ENCODE peak calls at places on chromosomes 5 and 9, in four cellular contexts. S is MM.1S; P is DMS153; C is activated naive CD4-positive, alpha-beta T cell. Q is an unnamed sample.

GRCh38 chr5:93886917-93887361 is 145.5 kb upstream of the POU5F2 start:
- DNase-seq in S (peak), P (no peak), C (no peak), Q (no peak)

GRCh38 chr9:13410566-13411031 is 131.1 kb upstream of the MPDZ start:
- DNase-seq in S (no peak), P (no peak), C (no peak), Q (no peak)

GRCh38 chr9:33081128-33081851 is 4.8 kb upstream of the SMU1 start:
- DNase-seq in S (peak), P (peak), C (no peak), Q (peak)

GRCh38 chr5:181217805-181218065 is 5.3 kb upstream of the TRIM41 start:
- DNase-seq in S (peak), P (no peak), C (no peak), Q (no peak)

GRCh38 chr5:138663009-138663408 is 87.8 kb upstream of the HSPA9 start:
- DNase-seq in S (no peak), P (no peak), C (no peak), Q (no peak)

GRCh38 chr5:177995691-177996595 is at the start of gene PROP1:
- DNase-seq in S (no peak), P (no peak), C (no peak), Q (no peak)

GRCh38 chr5:133294380-133294779 is 242.6 kb downstream of the HSPA4 start:
- DNase-seq in S (no peak), P (peak), C (no peak), Q (no peak)

GRCh38 chr5:149133795-149134777 is 7.2 kb upstream of the ABLIM3 start:
- DNase-seq in S (no peak), P (no peak), C (no peak), Q (no peak)

GRCh38 chr9:69412741-69413150 is 87.7 kb downstream of the ENTREP1 start:
- DNase-seq in S (no peak), P (no peak), C (no peak), Q (peak)

GRCh38 chr9:2125909-2126308 is 110.8 kb downstream of the SMARCA2 start:
- DNase-seq in S (peak), P (no peak), C (no peak), Q (no peak)

GRCh38 chr5:154467655-154468354 is 10.2 kb downstream of the HAND1 start:
- DNase-seq in S (peak), P (no peak), C (peak), Q (no peak)

GRCh38 chr5:159342838-159343237 is 12.6 kb upstream of the IL12B start:
- DNase-seq in S (no peak), P (no peak), C (no peak), Q (no peak)

GRCh38 chr9:89363921-89364663 is 45.8 kb downstream of the SECISBP2 start:
- DNase-seq in S (no peak), P (no peak), C (no peak), Q (no peak)

GRCh38 chr5:175809531-175810121 is 61.8 kb upstream of the CPLX2 start:
- DNase-seq in S (no peak), P (no peak), C (no peak), Q (no peak)

GRCh38 chr5:55885359-55885758 is 34.2 kb downstream of the IL31RA start:
- DNase-seq in S (no peak), P (no peak), C (no peak), Q (no peak)

GRCh38 chr5:180692426-180692825 is 43.0 kb upstream of the FLT4 start:
- DNase-seq in S (no peak), P (no peak), C (no peak), Q (no peak)

GRCh38 chr5:27313549-27313948 is 275.2 kb upstream of the CDH9 start:
- DNase-seq in S (no peak), P (no peak), C (no peak), Q (no peak)

GRCh38 chr9:8825600-8826147 is 1026.1 kb upstream of the DMAC1 start:
- DNase-seq in S (peak), P (no peak), C (no peak), Q (no peak)

GRCh38 chr5:77389746-77390145 is 102.4 kb downstream of the WDR41 start:
- DNase-seq in S (no peak), P (no peak), C (no peak), Q (no peak)

GRCh38 chr9:133050142-133050541 is 11.6 kb upstream of the CEL start:
- DNase-seq in S (no peak), P (no peak), C (no peak), Q (no peak)

GRCh38 chr5:178625679-178626483 is 969 bp downstream of the CLK4 start:
- DNase-seq in S (peak), P (no peak), C (no peak), Q (no peak)

GRCh38 chr5:60507687-60508086 is 192.3 kb downstream of the DEPDC1B start:
- DNase-seq in S (no peak), P (no peak), C (no peak), Q (no peak)

GRCh38 chr9:95726756-95727155 is 148.7 kb upstream of the ERCC6L2 start:
- DNase-seq in S (peak), P (no peak), C (no peak), Q (no peak)

GRCh38 chr5:176392526-176392925 is 4.0 kb downstream of the HIGD2A start:
- DNase-seq in S (no peak), P (no peak), C (no peak), Q (no peak)

GRCh38 chr5:81313686-81314085 is 12.3 kb downstream of the ZCCHC9 start:
- DNase-seq in S (no peak), P (no peak), C (no peak), Q (no peak)

GRCh38 chr9:138100711-138101349 is 223.2 kb downstream of the CACNA1B start:
- DNase-seq in S (no peak), P (no peak), C (no peak), Q (no peak)

GRCh38 chr9:92650296-92650695 is 19.6 kb downstream of the IPPK start:
- DNase-seq in S (no peak), P (no peak), C (no peak), Q (no peak)

GRCh38 chr9:100595391-100596199 is 17.7 kb downstream of the CAVIN4 start:
- DNase-seq in S (peak), P (peak), C (no peak), Q (no peak)